ENCODE peak calls at places on chromosomes 11 and 22, in seven cellular contexts. One of them, this sample, is unnamed.

GRCh38 chr11:104164028-104164520 is at the start of gene PDGFD:
- DNase-seq in left ventricle myocardium inferior: peak; percentile 64
- DNase-seq in stomach: peak; percentile 71
- DNase-seq in neural progenitor cell: peak; percentile 93
- DNase-seq in suprapubic skin: peak; percentile 80
- DNase-seq in fibroblast of lung: peak; percentile 62
- DNase-seq in lower lobe of right lung: peak; percentile 59
- DNase-seq in this sample: peak; percentile 84

GRCh38 chr11:110621826-110622225 is 90.4 kb downstream of the ARHGAP20 start:
- DNase-seq in left ventricle myocardium inferior: no peak
- DNase-seq in stomach: no peak
- DNase-seq in neural progenitor cell: no peak
- DNase-seq in suprapubic skin: no peak
- DNase-seq in fibroblast of lung: peak; percentile 4
- DNase-seq in lower lobe of right lung: no peak
- DNase-seq in this sample: no peak

GRCh38 chr11:1219446-1219835 is 3.4 kb upstream of the MUC5B start:
- DNase-seq in left ventricle myocardium inferior: no peak
- DNase-seq in stomach: no peak
- DNase-seq in neural progenitor cell: no peak
- DNase-seq in suprapubic skin: peak; percentile 72
- DNase-seq in fibroblast of lung: no peak
- DNase-seq in lower lobe of right lung: peak; percentile 36
- DNase-seq in this sample: no peak

GRCh38 chr11:19756675-19757475 is 44.2 kb downstream of the NAV2 start:
- DNase-seq in left ventricle myocardium inferior: peak; percentile 48
- DNase-seq in stomach: no peak
- DNase-seq in neural progenitor cell: peak; percentile 51
- DNase-seq in suprapubic skin: no peak
- DNase-seq in fibroblast of lung: no peak
- DNase-seq in lower lobe of right lung: no peak
- DNase-seq in this sample: peak; percentile 23

GRCh38 chr11:3154001-3154599 is 11.0 kb downstream of the OSBPL5 start:
- DNase-seq in left ventricle myocardium inferior: peak; percentile 16
- DNase-seq in stomach: no peak
- DNase-seq in neural progenitor cell: no peak
- DNase-seq in suprapubic skin: no peak
- DNase-seq in fibroblast of lung: no peak
- DNase-seq in lower lobe of right lung: no peak
- DNase-seq in this sample: no peak

GRCh38 chr11:790721-791564 is 1.1 kb upstream of the CEND1 start:
- DNase-seq in left ventricle myocardium inferior: no peak
- DNase-seq in stomach: no peak
- DNase-seq in neural progenitor cell: peak; percentile 63
- DNase-seq in suprapubic skin: no peak
- DNase-seq in fibroblast of lung: peak; percentile 47
- DNase-seq in lower lobe of right lung: no peak
- DNase-seq in this sample: no peak

GRCh38 chr22:49373801-49374226 is 453.9 kb downstream of the BRD1 start:
- DNase-seq in left ventricle myocardium inferior: no peak
- DNase-seq in stomach: peak; percentile 20
- DNase-seq in neural progenitor cell: no peak
- DNase-seq in suprapubic skin: peak; percentile 56
- DNase-seq in fibroblast of lung: no peak
- DNase-seq in lower lobe of right lung: no peak
- DNase-seq in this sample: no peak

GRCh38 chr11:84642500-84642899 is 984.6 kb downstream of the DLG2 start:
- DNase-seq in left ventricle myocardium inferior: no peak
- DNase-seq in stomach: no peak
- DNase-seq in neural progenitor cell: no peak
- DNase-seq in suprapubic skin: no peak
- DNase-seq in fibroblast of lung: no peak
- DNase-seq in lower lobe of right lung: no peak
- DNase-seq in this sample: no peak

GRCh38 chr11:134024420-134025085 is 44.3 kb upstream of the JAM3 start:
- DNase-seq in left ventricle myocardium inferior: no peak
- DNase-seq in stomach: no peak
- DNase-seq in neural progenitor cell: no peak
- DNase-seq in suprapubic skin: no peak
- DNase-seq in fibroblast of lung: no peak
- DNase-seq in lower lobe of right lung: no peak
- DNase-seq in this sample: no peak

GRCh38 chr11:96967616-96968015 is 577.8 kb downstream of the JRKL start:
- DNase-seq in left ventricle myocardium inferior: no peak
- DNase-seq in stomach: no peak
- DNase-seq in neural progenitor cell: no peak
- DNase-seq in suprapubic skin: no peak
- DNase-seq in fibroblast of lung: peak; percentile 6
- DNase-seq in lower lobe of right lung: no peak
- DNase-seq in this sample: peak; percentile 2

GRCh38 chr11:127601578-127601977 is 601.0 kb upstream of the KIRREL3 start:
- DNase-seq in left ventricle myocardium inferior: no peak
- DNase-seq in stomach: no peak
- DNase-seq in neural progenitor cell: no peak
- DNase-seq in suprapubic skin: no peak
- DNase-seq in fibroblast of lung: no peak
- DNase-seq in lower lobe of right lung: no peak
- DNase-seq in this sample: no peak

GRCh38 chr22:45686842-45687241 is 15.2 kb downstream of the ATXN10 start:
- DNase-seq in left ventricle myocardium inferior: no peak
- DNase-seq in stomach: no peak
- DNase-seq in neural progenitor cell: no peak
- DNase-seq in suprapubic skin: no peak
- DNase-seq in fibroblast of lung: peak; percentile 45
- DNase-seq in lower lobe of right lung: no peak
- DNase-seq in this sample: no peak

GRCh38 chr11:16804104-16804947 is 65.9 kb downstream of the C11orf58 start:
- DNase-seq in left ventricle myocardium inferior: no peak
- DNase-seq in stomach: peak; percentile 40
- DNase-seq in neural progenitor cell: no peak
- DNase-seq in suprapubic skin: no peak
- DNase-seq in fibroblast of lung: peak; percentile 92
- DNase-seq in lower lobe of right lung: no peak
- DNase-seq in this sample: peak; percentile 93

GRCh38 chr22:46721716-46722115 is 16.3 kb downstream of the CERK start:
- DNase-seq in left ventricle myocardium inferior: no peak
- DNase-seq in stomach: no peak
- DNase-seq in neural progenitor cell: no peak
- DNase-seq in suprapubic skin: no peak
- DNase-seq in fibroblast of lung: no peak
- DNase-seq in lower lobe of right lung: no peak
- DNase-seq in this sample: no peak

GRCh38 chr11:45163956-45164575 is 17.6 kb downstream of the PRDM11 start:
- DNase-seq in left ventricle myocardium inferior: no peak
- DNase-seq in stomach: no peak
- DNase-seq in neural progenitor cell: no peak
- DNase-seq in suprapubic skin: no peak
- DNase-seq in fibroblast of lung: no peak
- DNase-seq in lower lobe of right lung: no peak
- DNase-seq in this sample: no peak

GRCh38 chr11:68988486-68988885 is 7.7 kb upstream of the MRGPRD start:
- DNase-seq in left ventricle myocardium inferior: no peak
- DNase-seq in stomach: no peak
- DNase-seq in neural progenitor cell: no peak
- DNase-seq in suprapubic skin: no peak
- DNase-seq in fibroblast of lung: no peak
- DNase-seq in lower lobe of right lung: no peak
- DNase-seq in this sample: no peak

GRCh38 chr11:58222730-58223129 is 6.0 kb downstream of the OR10Q1 start:
- DNase-seq in left ventricle myocardium inferior: no peak
- DNase-seq in stomach: no peak
- DNase-seq in neural progenitor cell: no peak
- DNase-seq in suprapubic skin: no peak
- DNase-seq in fibroblast of lung: no peak
- DNase-seq in lower lobe of right lung: no peak
- DNase-seq in this sample: no peak

GRCh38 chr11:118998822-118999221 is 884 bp downstream of the CENATAC start:
- DNase-seq in left ventricle myocardium inferior: no peak
- DNase-seq in stomach: peak; percentile 35
- DNase-seq in neural progenitor cell: peak; percentile 53
- DNase-seq in suprapubic skin: no peak
- DNase-seq in fibroblast of lung: peak; percentile 39
- DNase-seq in lower lobe of right lung: no peak
- DNase-seq in this sample: peak; percentile 70

GRCh38 chr11:119000906-119001305 is 3.0 kb downstream of the CENATAC start:
- DNase-seq in left ventricle myocardium inferior: no peak
- DNase-seq in stomach: no peak
- DNase-seq in neural progenitor cell: no peak
- DNase-seq in suprapubic skin: no peak
- DNase-seq in fibroblast of lung: no peak
- DNase-seq in lower lobe of right lung: no peak
- DNase-seq in this sample: no peak

GRCh38 chr11:118996926-118997626 is 862 bp upstream of the CENATAC start:
- DNase-seq in left ventricle myocardium inferior: no peak
- DNase-seq in stomach: no peak
- DNase-seq in neural progenitor cell: peak; percentile 18
- DNase-seq in suprapubic skin: no peak
- DNase-seq in fibroblast of lung: no peak
- DNase-seq in lower lobe of right lung: no peak
- DNase-seq in this sample: peak; percentile 41

GRCh38 chr11:118997627-118998387 is at the start of gene CENATAC:
- DNase-seq in left ventricle myocardium inferior: peak; percentile 97
- DNase-seq in stomach: peak; percentile 96
- DNase-seq in neural progenitor cell: peak; percentile 99
- DNase-seq in suprapubic skin: peak; percentile 94
- DNase-seq in fibroblast of lung: peak; percentile 89
- DNase-seq in lower lobe of right lung: peak; percentile 98
- DNase-seq in this sample: peak; percentile 85

GRCh38 chr11:118998388-118998717 is 415 bp downstream of the CENATAC start:
- DNase-seq in left ventricle myocardium inferior: no peak
- DNase-seq in stomach: no peak
- DNase-seq in neural progenitor cell: no peak
- DNase-seq in suprapubic skin: no peak
- DNase-seq in fibroblast of lung: no peak
- DNase-seq in lower lobe of right lung: no peak
- DNase-seq in this sample: no peak
- TF ChIP-seq CTCF in left ventricle myocardium inferior: no peak
- TF ChIP-seq CTCF in stomach: no peak
- TF ChIP-seq CTCF in neural progenitor cell: no peak
- TF ChIP-seq CTCF in suprapubic skin: no peak
- TF ChIP-seq CTCF in fibroblast of lung: no peak
- TF ChIP-seq CTCF in lower lobe of right lung: no peak
- TF ChIP-seq CTCF in this sample: no peak

GRCh38 chr11:83064011-83064410 is 7.7 kb downstream of the RAB30 start:
- DNase-seq in left ventricle myocardium inferior: no peak
- DNase-seq in stomach: no peak
- DNase-seq in neural progenitor cell: no peak
- DNase-seq in suprapubic skin: no peak
- DNase-seq in fibroblast of lung: no peak
- DNase-seq in lower lobe of right lung: no peak
- DNase-seq in this sample: no peak

GRCh38 chr11:83060965-83061364 is 10.7 kb downstream of the RAB30 start:
- DNase-seq in left ventricle myocardium inferior: no peak
- DNase-seq in stomach: no peak
- DNase-seq in neural progenitor cell: no peak
- DNase-seq in suprapubic skin: no peak
- DNase-seq in fibroblast of lung: no peak
- DNase-seq in lower lobe of right lung: no peak
- DNase-seq in this sample: no peak

GRCh38 chr11:83057721-83058120 is 14.0 kb downstream of the RAB30 start:
- DNase-seq in left ventricle myocardium inferior: no peak
- DNase-seq in stomach: no peak
- DNase-seq in neural progenitor cell: no peak
- DNase-seq in suprapubic skin: no peak
- DNase-seq in fibroblast of lung: no peak
- DNase-seq in lower lobe of right lung: no peak
- DNase-seq in this sample: no peak

GRCh38 chr11:83063073-83063754 is 8.5 kb downstream of the RAB30 start:
- DNase-seq in left ventricle myocardium inferior: no peak
- DNase-seq in stomach: no peak
- DNase-seq in neural progenitor cell: no peak
- DNase-seq in suprapubic skin: no peak
- DNase-seq in fibroblast of lung: no peak
- DNase-seq in lower lobe of right lung: no peak
- DNase-seq in this sample: peak; percentile 60

GRCh38 chr11:83061883-83062282 is 9.8 kb downstream of the RAB30 start:
- DNase-seq in left ventricle myocardium inferior: no peak
- DNase-seq in stomach: no peak
- DNase-seq in neural progenitor cell: no peak
- DNase-seq in suprapubic skin: no peak
- DNase-seq in fibroblast of lung: no peak
- DNase-seq in lower lobe of right lung: no peak
- DNase-seq in this sample: no peak
- H3K4me3 ChIP-seq in left ventricle myocardium inferior: no peak overlapping the region
- H3K4me3 ChIP-seq in stomach: no peak overlapping the region
- H3K4me3 ChIP-seq in neural progenitor cell: no peak overlapping the region
- H3K4me3 ChIP-seq in suprapubic skin: no peak overlapping the region
- H3K4me3 ChIP-seq in fibroblast of lung: no peak overlapping the region
- H3K4me3 ChIP-seq in lower lobe of right lung: no peak overlapping the region
- H3K4me3 ChIP-seq in this sample: no peak overlapping the region

DNA sequence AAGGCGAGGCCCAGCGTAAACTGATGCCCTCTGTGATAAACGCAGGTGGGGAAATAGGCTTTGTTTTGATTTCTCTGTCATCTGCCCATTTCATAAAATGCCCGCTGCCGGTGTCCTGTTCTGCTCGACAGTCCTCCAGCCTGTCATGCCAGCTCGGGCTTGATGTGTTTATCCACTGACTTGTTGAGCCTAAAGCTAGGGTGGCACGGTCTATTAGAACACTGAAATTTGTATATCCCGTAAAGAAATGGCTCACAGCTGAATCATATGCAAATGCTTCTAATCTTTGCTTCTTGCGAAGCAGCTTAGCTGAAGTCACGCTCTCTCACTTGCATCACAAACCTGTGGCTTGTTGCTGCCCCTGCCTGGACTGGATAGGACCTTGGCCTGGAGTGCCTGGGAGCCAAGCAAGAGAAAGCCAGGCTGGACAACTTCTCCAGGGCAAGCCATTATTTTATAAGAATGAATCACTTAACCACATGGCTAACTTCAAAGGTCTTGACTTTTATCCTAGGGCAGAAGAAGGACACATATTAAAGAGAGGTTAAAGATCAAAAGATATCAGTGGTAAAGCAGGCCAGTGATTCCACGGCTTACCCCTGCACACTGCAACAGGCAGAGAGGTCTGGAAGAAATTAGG is 33.1 kb downstream of the EHF start:
- DNase-seq in left ventricle myocardium inferior: no peak
- DNase-seq in stomach: peak; percentile 76
- DNase-seq in neural progenitor cell: peak; percentile 11
- DNase-seq in suprapubic skin: no peak
- DNase-seq in fibroblast of lung: peak; percentile 98
- DNase-seq in lower lobe of right lung: peak; percentile 70
- DNase-seq in this sample: peak; percentile 97
- TF ChIP-seq CTCF in left ventricle myocardium inferior: peak; percentile 18
- TF ChIP-seq CTCF in stomach: no peak
- TF ChIP-seq CTCF in neural progenitor cell: no peak
- TF ChIP-seq CTCF in suprapubic skin: no peak
- TF ChIP-seq CTCF in fibroblast of lung: no peak
- TF ChIP-seq CTCF in lower lobe of right lung: no peak
- TF ChIP-seq CTCF in this sample: peak; percentile 10

DNA sequence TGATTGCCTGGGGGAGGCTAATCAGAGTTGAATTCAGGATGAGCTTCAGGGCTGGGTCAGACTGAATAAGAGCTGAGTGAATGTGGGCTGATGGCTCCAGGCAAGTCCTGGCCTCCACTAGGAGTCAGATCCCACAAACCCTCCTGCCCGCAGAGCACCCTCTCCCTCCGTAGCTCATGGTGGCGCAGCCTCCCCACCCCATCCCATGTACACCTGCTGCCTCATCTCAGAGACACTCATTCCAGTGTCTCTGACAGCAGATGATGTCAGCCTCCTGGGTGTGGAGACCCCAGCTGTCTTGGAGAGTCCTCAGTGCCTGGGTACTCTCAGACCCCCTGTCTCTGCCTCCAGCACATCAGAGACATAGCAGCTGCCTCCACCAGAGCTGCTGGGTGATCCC is 9.4 kb downstream of the IGLL5 start:
- DNase-seq in left ventricle myocardium inferior: no peak
- DNase-seq in stomach: no peak
- DNase-seq in neural progenitor cell: no peak
- DNase-seq in suprapubic skin: peak; percentile 28
- DNase-seq in fibroblast of lung: no peak
- DNase-seq in lower lobe of right lung: no peak
- DNase-seq in this sample: no peak
- H3K4me3 ChIP-seq in left ventricle myocardium inferior: no peak overlapping the region
- H3K4me3 ChIP-seq in stomach: no peak overlapping the region
- H3K4me3 ChIP-seq in neural progenitor cell: no peak overlapping the region
- H3K4me3 ChIP-seq in suprapubic skin: no peak overlapping the region
- H3K4me3 ChIP-seq in fibroblast of lung: no peak overlapping the region
- H3K4me3 ChIP-seq in lower lobe of right lung: no peak overlapping the region
- H3K4me3 ChIP-seq in this sample: no peak overlapping the region

This sample was measured in fibroblast of pulmonary artery.